ENCODE peak calls at places on chromosomes 3 and 15, in four cellular contexts. One of them, this sample, is unnamed.

GRCh38 chr3:51955893-51956770 is 951 bp downstream of the GPR62 start:
- DNase-seq in GM12878: no peak
- DNase-seq in K562: no peak
- DNase-seq in HepG2: no peak
- DNase-seq in this sample: peak

GRCh38 chr3:70716832-70717231 is 404.4 kb upstream of the MDFIC2 start:
- DNase-seq in GM12878: no peak
- DNase-seq in K562: no peak
- DNase-seq in HepG2: no peak
- DNase-seq in this sample: no peak

GRCh38 chr3:48420561-48420960 is 9.3 kb downstream of the PLXNB1 start:
- DNase-seq in GM12878: no peak
- DNase-seq in K562: no peak
- DNase-seq in HepG2: no peak
- DNase-seq in this sample: no peak

GRCh38 chr3:52277972-52278509 is 408 bp downstream of the WDR82 start:
- DNase-seq in GM12878: no peak
- DNase-seq in K562: peak
- DNase-seq in HepG2: no peak
- DNase-seq in this sample: peak

GRCh38 chr3:47496892-47497291 is 16.6 kb downstream of the ELP6 start:
- DNase-seq in GM12878: no peak
- DNase-seq in K562: no peak
- DNase-seq in HepG2: no peak
- DNase-seq in this sample: no peak

GRCh38 chr15:77015651-77016320 is 20.9 kb downstream of the PSTPIP1 start:
- DNase-seq in GM12878: no peak
- DNase-seq in K562: no peak
- DNase-seq in HepG2: no peak
- DNase-seq in this sample: no peak

GRCh38 chr15:88835646-88836045 is 32.4 kb downstream of the ACAN start:
- DNase-seq in GM12878: no peak
- DNase-seq in K562: no peak
- DNase-seq in HepG2: no peak
- DNase-seq in this sample: no peak

GRCh38 chr3:158725348-158725966 is 6.8 kb downstream of the RARRES1 start:
- DNase-seq in GM12878: no peak
- DNase-seq in K562: no peak
- DNase-seq in HepG2: peak
- DNase-seq in this sample: no peak

GRCh38 chr3:45187597-45188210 is 38.4 kb downstream of the TMEM158 start:
- DNase-seq in GM12878: no peak
- DNase-seq in K562: no peak
- DNase-seq in HepG2: no peak
- DNase-seq in this sample: no peak

GRCh38 chr3:137692803-137693431 is 71.2 kb upstream of the SOX14 start:
- DNase-seq in GM12878: peak
- DNase-seq in K562: no peak
- DNase-seq in HepG2: peak
- DNase-seq in this sample: peak

GRCh38 chr15:34213690-34214089 is 3.8 kb upstream of the KATNBL1 start:
- DNase-seq in GM12878: no peak
- DNase-seq in K562: no peak
- DNase-seq in HepG2: no peak
- DNase-seq in this sample: no peak

GRCh38 chr3:134074790-134075567 is 45.3 kb upstream of the SLCO2A1 start:
- DNase-seq in GM12878: no peak
- DNase-seq in K562: no peak
- DNase-seq in HepG2: no peak
- DNase-seq in this sample: no peak

GRCh38 chr15:77064539-77065308 is 6.2 kb downstream of the TSPAN3 start:
- DNase-seq in GM12878: no peak
- DNase-seq in K562: peak
- DNase-seq in HepG2: no peak
- DNase-seq in this sample: no peak

GRCh38 chr3:118165413-118165812 is 869.2 kb downstream of the IGSF11 start:
- DNase-seq in GM12878: no peak
- DNase-seq in K562: no peak
- DNase-seq in HepG2: no peak
- DNase-seq in this sample: no peak

GRCh38 chr3:66803206-66803605 is 194.9 kb upstream of the KBTBD8 start:
- DNase-seq in GM12878: no peak
- DNase-seq in K562: no peak
- DNase-seq in HepG2: no peak
- DNase-seq in this sample: no peak
- TF ChIP-seq NR2C2 in GM12878: no peak
- TF ChIP-seq NR2C2 in K562: no peak
- TF ChIP-seq NR2C2 in HepG2: no peak
- TF ChIP-seq NR2C2 in this sample: no peak

DNA sequence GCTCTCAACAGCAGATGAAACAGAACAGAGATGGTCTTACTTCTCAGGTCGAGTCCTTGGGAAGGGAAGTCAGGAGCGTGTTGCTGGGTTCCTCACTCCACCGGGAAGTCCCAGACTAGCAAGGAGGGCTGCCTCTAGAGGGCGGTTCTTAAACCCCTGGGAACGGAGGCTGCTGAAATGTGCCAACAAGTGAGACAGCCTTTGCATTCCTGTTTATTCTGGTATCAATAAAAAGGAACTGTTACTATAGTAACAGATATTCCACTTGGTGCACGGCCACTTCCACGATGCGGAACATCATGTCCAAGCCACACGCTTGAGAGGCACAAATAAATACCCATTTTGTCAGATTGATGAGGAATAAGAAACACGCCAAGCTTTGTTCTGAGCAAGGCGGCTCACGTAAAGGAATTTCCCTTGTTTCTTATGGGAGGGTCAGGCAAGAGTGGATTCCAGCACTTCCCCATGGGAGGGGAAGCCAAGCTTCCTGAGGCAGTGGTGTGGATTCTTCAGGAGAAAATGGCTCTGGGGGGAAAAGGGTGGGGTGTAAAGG is at the start of gene FAM107A:
- DNase-seq in GM12878: no peak
- DNase-seq in K562: no peak
- DNase-seq in HepG2: no peak
- DNase-seq in this sample: peak
- TF ChIP-seq NR2C2 in GM12878: no peak
- TF ChIP-seq NR2C2 in K562: no peak
- TF ChIP-seq NR2C2 in HepG2: no peak
- TF ChIP-seq NR2C2 in this sample: no peak

GRCh38 chr3:81363816-81364215 is 397.6 kb downstream of the GBE1 start:
- DNase-seq in GM12878: no peak
- DNase-seq in K562: no peak
- DNase-seq in HepG2: no peak
- DNase-seq in this sample: no peak
- TF ChIP-seq NR2C2 in GM12878: no peak
- TF ChIP-seq NR2C2 in K562: no peak
- TF ChIP-seq NR2C2 in HepG2: no peak
- TF ChIP-seq NR2C2 in this sample: no peak

DNA sequence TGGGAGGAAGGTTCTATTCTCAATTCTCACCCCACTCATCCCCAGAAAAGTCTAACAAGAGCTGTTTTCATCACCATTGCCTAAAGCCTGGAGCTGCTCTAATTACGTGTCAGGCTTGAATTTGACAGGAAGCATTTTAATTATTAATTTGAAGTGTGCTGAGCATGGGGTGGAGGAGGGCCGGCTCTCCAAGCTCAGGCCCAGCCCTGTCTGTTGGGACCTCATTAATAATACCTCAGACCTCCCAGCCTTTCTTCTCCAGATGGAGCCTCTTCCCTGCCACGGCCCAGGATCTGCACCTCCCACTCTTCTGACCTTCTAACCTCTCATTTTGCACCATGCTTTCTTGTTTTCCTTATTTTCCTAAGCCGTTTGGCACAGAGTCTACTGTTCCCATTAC is 30.0 kb downstream of the INSYN1 start:
- DNase-seq in GM12878: no peak
- DNase-seq in K562: no peak
- DNase-seq in HepG2: no peak
- DNase-seq in this sample: no peak
- TF ChIP-seq NR2C2 in GM12878: no peak
- TF ChIP-seq NR2C2 in K562: no peak
- TF ChIP-seq NR2C2 in HepG2: no peak
- TF ChIP-seq NR2C2 in this sample: no peak

GRCh38 chr3:140316895-140317400 is 360.9 kb upstream of the TRIM42 start:
- DNase-seq in GM12878: no peak
- DNase-seq in K562: no peak
- DNase-seq in HepG2: no peak
- DNase-seq in this sample: no peak

GRCh38 chr3:140323561-140323960 is 354.3 kb upstream of the TRIM42 start:
- DNase-seq in GM12878: no peak
- DNase-seq in K562: no peak
- DNase-seq in HepG2: no peak
- DNase-seq in this sample: no peak

GRCh38 chr3:140316461-140316860 is 361.4 kb upstream of the TRIM42 start:
- DNase-seq in GM12878: no peak
- DNase-seq in K562: no peak
- DNase-seq in HepG2: no peak
- DNase-seq in this sample: no peak

DNA sequence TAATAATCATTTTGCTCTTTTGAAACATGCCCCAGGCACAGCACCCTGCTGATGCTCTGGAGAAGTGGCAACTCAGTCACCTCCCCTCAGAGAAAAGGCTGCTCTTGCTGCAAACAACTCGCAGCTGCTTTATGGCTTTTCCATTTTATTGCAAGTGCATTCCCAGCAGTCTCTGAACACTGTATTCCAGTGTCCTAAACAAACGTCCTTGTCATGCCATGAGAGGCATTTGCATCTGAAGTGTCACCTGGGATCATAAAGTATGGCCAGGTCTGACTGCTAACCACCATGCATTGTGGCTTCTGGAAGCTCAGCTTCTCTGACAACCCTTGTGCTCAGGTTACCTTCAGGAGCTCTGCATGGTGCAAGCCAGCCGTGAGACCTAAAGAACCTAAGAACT is 358.1 kb upstream of the TRIM42 start:
- DNase-seq in GM12878: no peak
- DNase-seq in K562: no peak
- DNase-seq in HepG2: no peak
- DNase-seq in this sample: no peak
- TF ChIP-seq NR2C2 in GM12878: no peak
- TF ChIP-seq NR2C2 in K562: no peak
- TF ChIP-seq NR2C2 in HepG2: no peak
- TF ChIP-seq NR2C2 in this sample: no peak

DNA sequence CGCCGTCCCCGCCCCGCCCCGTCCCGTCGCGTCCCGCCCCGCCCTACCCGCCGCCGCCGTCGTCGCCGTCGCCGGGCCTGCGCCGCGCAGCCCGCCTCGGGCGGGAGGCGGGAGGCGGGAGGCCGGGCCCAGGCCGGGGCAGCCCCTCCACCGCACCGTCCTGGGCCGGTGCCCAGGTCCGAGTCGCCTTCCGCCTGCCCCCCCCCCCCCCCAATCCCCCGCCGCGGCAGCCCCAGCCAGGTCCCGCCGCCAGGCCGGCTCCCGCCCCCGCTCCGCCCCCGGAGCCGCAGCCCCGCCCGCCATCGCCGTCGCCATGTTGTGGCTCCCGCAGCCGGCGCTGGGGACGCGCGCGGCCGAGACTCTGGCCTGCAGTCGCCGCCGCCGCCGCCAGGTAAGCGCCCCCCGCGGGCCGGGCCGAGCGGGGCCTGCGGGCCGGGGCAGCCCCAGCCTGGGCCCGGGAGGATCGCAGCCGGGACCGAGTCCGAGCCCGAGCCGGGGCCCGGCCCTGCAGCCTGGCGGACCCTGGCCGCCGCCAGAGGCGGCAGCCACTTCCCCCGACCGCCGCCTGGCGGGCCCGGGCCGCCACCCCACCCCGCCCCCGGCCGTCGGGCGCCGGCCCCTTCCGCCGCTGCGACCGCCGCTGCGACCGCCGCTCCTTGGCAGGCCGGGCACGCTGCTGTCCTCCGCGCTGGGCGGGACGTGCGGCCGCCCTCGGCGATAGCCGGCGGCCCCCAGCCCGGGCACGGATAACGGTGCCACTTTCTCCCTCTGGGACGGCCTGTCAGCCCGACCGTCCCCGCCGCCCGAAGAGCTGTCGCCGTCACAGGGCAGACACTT is at the start of gene ZNF592:
- DNase-seq in GM12878: no peak
- DNase-seq in K562: peak
- DNase-seq in HepG2: peak
- DNase-seq in this sample: peak
- TF ChIP-seq NR2C2 in GM12878: no peak
- TF ChIP-seq NR2C2 in K562: no peak
- TF ChIP-seq NR2C2 in HepG2: no peak
- TF ChIP-seq NR2C2 in this sample: no peak

GRCh38 chr3:194046995-194047681 is 88.8 kb upstream of the HES1 start:
- DNase-seq in GM12878: no peak
- DNase-seq in K562: no peak
- DNase-seq in HepG2: no peak
- DNase-seq in this sample: no peak
- TF ChIP-seq NR2C2 in GM12878: no peak
- TF ChIP-seq NR2C2 in K562: no peak
- TF ChIP-seq NR2C2 in HepG2: no peak
- TF ChIP-seq NR2C2 in this sample: no peak

DNA sequence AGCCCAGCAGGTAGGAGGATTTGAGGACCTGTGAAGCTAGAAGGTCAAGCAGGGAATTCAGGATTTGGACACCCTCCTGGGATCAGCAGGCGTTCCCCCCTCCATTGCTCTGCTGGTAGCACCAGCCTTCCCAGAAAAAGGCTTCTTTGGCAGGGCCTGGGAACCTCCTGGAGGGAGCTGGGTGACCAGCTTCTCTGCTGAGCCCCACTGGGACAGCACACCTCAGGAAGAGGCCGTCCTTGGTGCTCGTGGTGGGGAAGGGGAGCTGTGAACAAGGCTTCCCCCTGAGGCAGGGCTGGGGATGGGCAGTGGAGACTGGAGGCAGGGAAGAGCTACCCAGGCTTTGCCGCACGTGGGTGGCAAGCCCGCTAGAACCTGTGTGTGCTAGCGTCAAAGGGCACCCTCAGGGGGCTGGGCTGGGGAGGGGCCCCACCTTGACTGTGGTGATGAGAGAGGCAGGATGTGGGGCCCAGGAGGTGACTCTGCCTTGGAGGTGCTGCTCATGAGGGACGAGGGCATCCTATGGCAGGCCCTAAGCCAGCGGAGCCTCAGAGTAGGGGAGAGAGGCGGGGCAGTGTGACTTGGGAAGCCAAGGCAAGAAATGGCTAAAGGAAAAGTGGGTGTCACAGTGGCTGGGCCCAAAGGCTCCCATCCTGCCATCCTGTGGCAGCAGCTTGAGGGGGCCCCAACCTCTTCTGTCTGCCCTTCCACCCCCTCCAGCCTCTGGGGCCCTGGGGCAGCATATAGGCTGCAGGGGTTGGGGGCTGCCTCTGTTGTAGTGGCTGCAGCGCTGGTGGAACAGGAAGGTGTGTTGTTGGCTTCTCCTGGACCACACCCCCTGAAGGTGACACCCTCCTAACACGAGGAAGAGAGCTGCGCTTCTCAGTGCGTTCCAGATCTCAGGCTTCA is 20.7 kb downstream of the KLF13 start:
- DNase-seq in GM12878: no peak
- DNase-seq in K562: no peak
- DNase-seq in HepG2: no peak
- DNase-seq in this sample: no peak
- TF ChIP-seq NR2C2 in GM12878: no peak
- TF ChIP-seq NR2C2 in K562: no peak
- TF ChIP-seq NR2C2 in HepG2: no peak
- TF ChIP-seq NR2C2 in this sample: no peak

This sample was measured in WTC11.